ENCODE peak calls at places on chromosomes 11 and 22, in eight cellular contexts. K, R, J, D, V, Q, G and U are unnamed samples.
A peak's percentile ranks its signal among the peaks of the same experiment; 100 is the strongest.

GRCh38 chr11:68471360-68472340 is 11.1 kb downstream of the PPP6R3 start:
- DNase-seq in Q (no peak), V (no peak), R (no peak), D (peak; percentile 55), G (no peak), J (no peak), K (peak; percentile 46), U (no peak)

GRCh38 chr22:32904044-32904443 is 102.5 kb downstream of the TIMP3 start:
- DNase-seq in J (peak; percentile 36), D (no peak), K (no peak), G (no peak), Q (no peak), V (no peak), R (no peak), U (peak; percentile 50)

GRCh38 chr22:17109113-17109865 is 11.9 kb downstream of the TMEM121B start:
- DNase-seq in G (no peak), J (no peak), D (no peak), K (no peak), R (no peak), Q (no peak), V (no peak), U (no peak)

GRCh38 chr11:7251836-7252682 is at the start of gene SYT9:
- DNase-seq in D (peak; percentile 28), R (peak; percentile 37), J (peak; percentile 1), V (peak; percentile 62), K (peak; percentile 80), G (peak; percentile 63), Q (peak; percentile 69), U (peak; percentile 31)

GRCh38 chr22:49553518-49554295 is 274.0 kb downstream of the BRD1 start:
- DNase-seq in V (no peak), G (no peak), R (no peak), D (no peak), K (peak; percentile 45), Q (no peak), J (no peak), U (no peak)

GRCh38 chr22:45105281-45105700 is 58.4 kb upstream of the NUP50 start:
- DNase-seq in Q (no peak), J (no peak), K (no peak), G (no peak), V (no peak), D (no peak), R (peak; percentile 74), U (peak; percentile 97)

GRCh38 chr11:131591051-131591461 is 220.6 kb downstream of the NTM start:
- DNase-seq in Q (no peak), K (no peak), J (peak; percentile 17), G (no peak), D (no peak), R (no peak), V (no peak), U (no peak)

GRCh38 chr11:122025757-122026156 is 90.3 kb downstream of the BLID start:
- DNase-seq in R (no peak), K (no peak), Q (no peak), D (no peak), J (no peak), G (no peak), V (no peak), U (no peak)

GRCh38 chr11:45259607-45260006 is 26.5 kb downstream of the SYT13 start:
- DNase-seq in K (peak; percentile 92), Q (peak; percentile 65), R (no peak), V (no peak), G (no peak), J (no peak), D (no peak), U (no peak)

GRCh38 chr11:72685560-72686480 is 11.6 kb upstream of the PDE2A start:
- DNase-seq in D (peak; percentile 65), G (peak; percentile 77), R (no peak), Q (no peak), J (peak; percentile 65), V (no peak), K (peak; percentile 74), U (no peak)

DNA sequence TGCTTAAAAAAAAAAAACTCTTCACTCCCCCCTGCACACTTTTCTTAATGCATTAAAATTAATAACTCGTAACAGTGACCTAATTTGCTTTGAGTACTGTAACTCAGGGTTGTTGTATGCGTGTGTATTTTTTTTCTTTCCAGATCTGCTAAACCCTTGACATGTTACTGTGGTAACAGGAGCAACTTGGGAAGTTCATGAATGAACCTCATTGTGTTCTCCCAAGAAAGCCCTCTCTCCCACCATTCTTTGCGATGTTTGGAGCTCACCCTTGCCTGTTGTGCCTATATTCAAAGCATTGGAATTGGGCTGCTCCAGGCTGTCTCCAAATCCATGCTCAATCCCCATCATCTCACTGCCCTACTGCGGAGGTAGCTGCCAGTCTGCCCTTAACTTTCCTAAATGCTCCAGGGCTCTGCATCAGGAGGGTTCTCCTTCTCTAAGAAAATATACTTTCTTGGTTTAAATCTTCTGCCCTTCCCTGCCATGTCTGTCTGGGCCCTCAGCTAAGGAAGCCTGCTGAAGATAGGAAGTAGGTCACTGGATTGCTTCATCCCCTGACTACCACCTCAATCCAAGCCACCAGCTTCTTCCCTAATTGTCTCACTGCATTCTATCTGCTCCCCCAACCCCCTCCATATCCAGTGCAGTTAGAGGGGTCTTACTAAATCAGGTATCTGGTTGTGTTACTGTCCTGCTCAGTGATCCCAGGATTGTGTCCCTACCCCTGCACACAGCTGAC is 70.3 kb downstream of the KIRREL3 start:
- DNase-seq in R (no peak), V (no peak), K (no peak), Q (no peak), J (no peak), G (no peak), D (no peak), U (no peak)
- H3K27ac ChIP-seq in R (no peak overlapping the region), V (peak overlapping the region; percentile 79), K (no peak overlapping the region), Q (no peak overlapping the region), J (no peak overlapping the region), G (no peak overlapping the region), D (no peak overlapping the region), U (no peak overlapping the region)

GRCh38 chr22:25062378-25063095 is 110.0 kb downstream of the KIAA1671 start:
- DNase-seq in D (peak; percentile 37), Q (no peak), K (no peak), J (no peak), V (no peak), R (no peak), G (peak; percentile 1), U (no peak)

GRCh38 chr22:25060522-25061071 is 108.1 kb downstream of the KIAA1671 start:
- DNase-seq in D (no peak), Q (no peak), J (no peak), K (no peak), R (no peak), G (no peak), V (no peak), U (no peak)

GRCh38 chr22:25061134-25061533 is 108.6 kb downstream of the KIAA1671 start:
- DNase-seq in D (no peak), V (no peak), G (no peak), J (no peak), Q (no peak), R (no peak), K (no peak), U (no peak)

GRCh38 chr22:25059438-25059837 is 106.9 kb downstream of the KIAA1671 start:
- DNase-seq in J (no peak), D (no peak), K (no peak), V (no peak), R (no peak), G (no peak), Q (no peak), U (no peak)

DNA sequence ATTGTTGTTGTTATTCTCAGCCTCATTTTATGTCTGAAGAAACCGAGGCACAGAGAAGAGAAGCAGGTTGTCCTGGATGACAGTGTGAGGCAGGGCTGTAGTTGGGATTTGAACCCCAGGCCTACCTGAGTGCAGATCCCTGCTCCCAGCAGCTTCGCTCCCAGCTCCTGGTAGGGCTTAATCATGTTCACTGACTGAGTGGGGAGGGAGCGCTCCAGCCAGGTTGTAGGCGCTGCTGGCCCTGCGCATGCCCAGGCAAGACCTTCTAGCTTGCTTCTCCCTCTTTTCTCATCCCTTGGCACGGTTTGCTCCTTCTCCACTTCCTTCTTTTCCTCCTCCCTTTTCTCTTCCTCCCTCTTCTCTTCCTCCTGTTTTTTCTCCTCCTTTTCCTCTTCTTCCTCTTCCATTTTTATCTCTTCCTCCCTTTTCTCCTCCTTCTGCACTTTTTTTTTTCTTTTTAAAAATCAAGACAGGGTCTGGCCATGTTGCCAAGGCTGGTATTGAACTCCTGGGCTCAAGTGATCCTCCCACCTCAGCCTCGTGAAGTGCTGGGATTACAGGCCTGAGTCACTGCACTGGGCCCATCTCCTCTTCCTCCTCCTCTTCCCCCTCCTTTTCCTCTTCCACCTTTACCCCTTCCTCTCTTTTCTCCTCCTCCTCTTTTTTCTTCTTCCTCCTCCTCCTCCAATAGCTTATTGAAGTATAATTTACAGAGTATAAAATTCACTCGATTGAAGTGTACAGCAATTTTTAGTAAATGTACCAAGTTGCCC is 109.3 kb downstream of the KIAA1671 start:
- DNase-seq in D (no peak), G (no peak), V (no peak), J (no peak), R (no peak), K (no peak), Q (no peak), U (no peak)
- H3K27ac ChIP-seq in D (peak overlapping the region; percentile 70), G (no peak overlapping the region), V (no peak overlapping the region), J (no peak overlapping the region), R (no peak overlapping the region), K (no peak overlapping the region), Q (no peak overlapping the region), U (peak overlapping the region; percentile 56)

GRCh38 chr22:19981961-19982920 is 34.4 kb downstream of the ARVCF start:
- DNase-seq in V (no peak), D (no peak), J (no peak), G (peak; percentile 45), K (peak; percentile 63), R (no peak), Q (no peak), U (no peak)
- H3K27ac ChIP-seq in V (no peak overlapping the region), D (no peak overlapping the region), J (no peak overlapping the region), G (peak overlapping the region; percentile 94), K (no peak overlapping the region), R (no peak overlapping the region), Q (no peak overlapping the region), U (no peak overlapping the region)

GRCh38 chr11:79044211-79044610 is 396.6 kb downstream of the TENM4 start:
- DNase-seq in D (no peak), Q (no peak), V (no peak), J (no peak), K (no peak), R (no peak), G (no peak), U (no peak)

GRCh38 chr11:79045018-79045787 is 395.6 kb downstream of the TENM4 start:
- DNase-seq in G (no peak), J (no peak), V (no peak), Q (no peak), K (no peak), R (no peak), D (no peak), U (no peak)

GRCh38 chr11:79046365-79046764 is 394.5 kb downstream of the TENM4 start:
- DNase-seq in G (no peak), Q (no peak), J (peak; percentile 84), R (no peak), D (no peak), V (no peak), K (no peak), U (no peak)

GRCh38 chr11:79047356-79047755 is 393.5 kb downstream of the TENM4 start:
- DNase-seq in V (no peak), J (no peak), R (no peak), D (no peak), G (no peak), K (no peak), Q (no peak), U (no peak)

DNA sequence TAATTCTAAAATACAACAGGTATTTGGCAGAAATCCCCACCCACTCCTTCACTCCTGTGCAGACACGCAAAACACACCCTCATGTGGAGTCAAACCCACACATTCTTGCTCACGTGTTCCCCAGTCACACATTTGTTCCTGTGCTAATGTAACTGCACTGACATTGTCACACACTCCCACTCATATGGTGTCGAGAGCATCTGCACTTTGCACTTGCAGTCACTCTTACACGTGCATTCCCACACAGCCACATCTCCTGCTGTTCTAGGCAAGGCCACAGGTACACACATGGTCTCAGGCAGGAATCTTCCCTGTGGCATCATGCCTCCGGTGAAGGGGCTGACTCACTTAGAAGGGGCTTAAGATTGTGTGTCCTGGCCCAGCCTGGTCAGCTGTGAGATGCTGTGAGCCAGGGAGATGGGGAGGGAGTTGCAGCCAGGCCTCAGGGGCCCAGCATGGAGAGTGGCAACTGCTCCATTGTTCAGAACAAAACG is 395.0 kb downstream of the TENM4 start:
- DNase-seq in Q (no peak), R (no peak), K (no peak), D (no peak), G (no peak), V (no peak), J (no peak), U (no peak)
- H3K27ac ChIP-seq in Q (no peak overlapping the region), R (no peak overlapping the region), K (no peak overlapping the region), D (no peak overlapping the region), G (no peak overlapping the region), V (no peak overlapping the region), J (no peak overlapping the region), U (no peak overlapping the region)